ENCODE peak calls at places on chromosomes 11 and 22, in seven cellular contexts. B is activated gamma-delta T cell treated with Interleukin-2 at 50 U/mL for 16 hours; I is adrenal gland; S is activated T-helper 9 cell treated with anti-CD3 and anti-CD28 coated beads, Interleukin-2, amount 50 U/mL, for 16 hours; T is T-helper 9 cell; C is HS-5; Y is Right ventricle myocardium inferior. A is an unnamed sample.

GRCh38 chr11:29320196-29320595 is 696.6 kb downstream of the KCNA4 start:
- DNase-seq in I (no peak), C (no peak), Y (no peak), S (no peak), B (no peak), T (no peak), A (no peak)

GRCh38 chr22:37803195-37803635 is 4.5 kb upstream of the GCAT start:
- DNase-seq in B (no peak), Y (no peak), C (no peak), T (no peak), I (no peak), S (no peak), A (no peak)

GRCh38 chr11:116742104-116742503 is 30.7 kb downstream of the BUD13 start:
- DNase-seq in I (no peak), C (no peak), Y (no peak), S (no peak), B (no peak), T (no peak), A (no peak)

GRCh38 chr11:78535920-78536319 is 38.7 kb downstream of the NARS2 start:
- DNase-seq in S (no peak), T (no peak), B (no peak), C (no peak), Y (no peak), I (no peak), A (no peak)

GRCh38 chr22:32760815-32761214 is 40.7 kb upstream of the TIMP3 start:
- DNase-seq in Y (no peak), S (no peak), T (no peak), C (no peak), B (no peak), I (peak; percentile 29), A (no peak)

GRCh38 chr22:32994046-32994827 is 63.9 kb downstream of the SYN3 start:
- DNase-seq in I (no peak), C (no peak), T (no peak), Y (no peak), B (no peak), S (no peak), A (no peak)

GRCh38 chr22:24424001-24424900 is 3.1 kb upstream of the ADORA2A start:
- DNase-seq in S (no peak), T (peak; percentile 27), C (no peak), Y (peak; percentile 76), I (no peak), B (peak; percentile 29), A (no peak)

GRCh38 chr11:3109921-3110706 is 52.9 kb upstream of the CARS1 start:
- DNase-seq in C (no peak), S (no peak), I (peak; percentile 62), B (peak; percentile 42), T (no peak), Y (peak; percentile 62), A (peak; percentile 67)

GRCh38 chr11:27158763-27159679 is 118.4 kb downstream of the BBOX1 start:
- DNase-seq in B (no peak), T (no peak), Y (no peak), C (peak; percentile 52), S (no peak), I (peak; percentile 66), A (no peak)

GRCh38 chr11:23680488-23681230 is 816.2 kb upstream of the LUZP2 start:
- DNase-seq in I (no peak), Y (peak; percentile 45), C (no peak), B (no peak), S (no peak), T (no peak), A (no peak)

GRCh38 chr11:78715639-78716311 is 141.1 kb upstream of the NARS2 start:
- DNase-seq in S (no peak), C (peak; percentile 76), Y (no peak), T (no peak), I (peak; percentile 72), B (no peak), A (peak; percentile 9)

GRCh38 chr22:39280250-39280649 is 35.5 kb upstream of the PDGFB start:
- DNase-seq in I (no peak), T (no peak), B (no peak), Y (no peak), S (no peak), C (no peak), A (no peak)

GRCh38 chr11:45670386-45671135 is 5.1 kb upstream of the CHST1 start:
- DNase-seq in Y (no peak), C (no peak), S (no peak), B (no peak), T (no peak), I (no peak), A (no peak)

GRCh38 chr11:126719740-126720139 is 280.8 kb downstream of the KIRREL3 start:
- DNase-seq in S (no peak), Y (no peak), B (no peak), C (no peak), T (no peak), I (no peak), A (no peak)

GRCh38 chr11:122491486-122491885 is 164.0 kb upstream of the UBASH3B start:
- DNase-seq in B (no peak), S (no peak), T (no peak), Y (no peak), C (no peak), I (no peak), A (no peak)

GRCh38 chr11:71342951-71343827 is 90.8 kb upstream of the SHANK2 start:
- DNase-seq in C (no peak), B (no peak), I (peak; percentile 86), Y (no peak), S (no peak), T (no peak), A (no peak)